ENCODE peak calls at places on chromosomes 11 and 22, in nine cellular contexts. M is adrenal gland, A is body of pancreas, D is H54, X is GM12891, N is sigmoid colon, T is testis, Z is erythroblast, C is heart left ventricle. B is an unnamed sample.

GRCh38 chr22:27060188-27060587 is 402.8 kb downstream of the MIAT start:
- DNase-seq in M (no peak), A (no peak), D (no peak), X (no peak), N (no peak), T (no peak), Z (no peak), C (no peak), B (no peak)

GRCh38 chr11:19101803-19102520 is 15.0 kb upstream of the ZDHHC13 start:
- DNase-seq in M (no peak), A (no peak), D (no peak), X (no peak), N (no peak), T (no peak), Z (no peak), C (no peak), B (no peak)

GRCh38 chr11:16454284-16454683 is 97.9 kb upstream of the SOX6 start:
- DNase-seq in M (no peak), A (no peak), D (no peak), X (no peak), N (no peak), T (no peak), Z (no peak), C (no peak), B (no peak)

GRCh38 chr22:36467042-36467810 is 14.2 kb downstream of the TXN2 start:
- DNase-seq in M (no peak), A (peak), D (peak), X (no peak), N (peak), T (no peak), Z (no peak), C (peak), B (no peak)

GRCh38 chr22:47064016-47064415 is 301.6 kb downstream of the TBC1D22A start:
- DNase-seq in M (no peak), A (no peak), D (no peak), X (no peak), N (no peak), T (no peak), Z (no peak), C (no peak), B (peak)

GRCh38 chr11:112355726-112356125 is 95.1 kb upstream of the PLET1 start:
- DNase-seq in M (peak), A (no peak), D (peak), X (peak), N (no peak), T (peak), Z (peak), C (peak), B (peak)

GRCh38 chr11:108197351-108197750 is 25.1 kb downstream of the NPAT start:
- DNase-seq in M (no peak), A (no peak), D (no peak), X (no peak), N (no peak), T (no peak), Z (no peak), C (no peak), B (no peak)

GRCh38 chr11:74953448-74953847 is 4.4 kb downstream of the SPCS2 start:
- DNase-seq in M (no peak), A (no peak), D (no peak), X (no peak), N (no peak), T (no peak), Z (no peak), C (no peak), B (no peak)

GRCh38 chr11:60900673-60901404 is 5.5 kb downstream of the PRPF19 start:
- DNase-seq in M (no peak), A (no peak), D (no peak), X (no peak), N (peak), T (peak), Z (no peak), C (no peak), B (no peak)

GRCh38 chr11:95042239-95042638 is 7.0 kb upstream of the KDM4F start:
- DNase-seq in M (no peak), A (no peak), D (no peak), X (no peak), N (no peak), T (no peak), Z (no peak), C (no peak), B (no peak)

GRCh38 chr22:43994006-43994405 is 30.1 kb upstream of the PARVB start:
- DNase-seq in M (no peak), A (no peak), D (no peak), X (no peak), N (peak), T (no peak), Z (no peak), C (no peak), B (no peak)

GRCh38 chr11:133531971-133532651 is at the start of gene OPCML:
- DNase-seq in M (no peak), A (no peak), D (no peak), X (no peak), N (no peak), T (no peak), Z (no peak), C (no peak), B (no peak)

GRCh38 chr11:78694152-78694551 is 119.5 kb upstream of the NARS2 start:
- DNase-seq in M (no peak), A (no peak), D (no peak), X (no peak), N (no peak), T (no peak), Z (no peak), C (no peak), B (no peak)

GRCh38 chr11:57476223-57476882 is 16.0 kb downstream of the RTN4RL2 start:
- DNase-seq in M (no peak), A (peak), D (no peak), X (no peak), N (no peak), T (peak), Z (peak), C (peak), B (peak)

GRCh38 chr11:76662656-76663460 is 7.7 kb downstream of the LRRC32 start:
- DNase-seq in M (peak), A (no peak), D (no peak), X (no peak), N (peak), T (no peak), Z (no peak), C (peak), B (no peak)

GRCh38 chr11:57800444-57801184 is 39.0 kb downstream of the CTNND1 start:
- DNase-seq in M (no peak), A (peak), D (peak), X (peak), N (no peak), T (no peak), Z (peak), C (no peak), B (no peak)

GRCh38 chr11:94142308-94143277 is 14.0 kb downstream of the PANX1 start:
- DNase-seq in M (no peak), A (no peak), D (no peak), X (no peak), N (no peak), T (no peak), Z (no peak), C (no peak), B (no peak)

GRCh38 chr11:133906746-133907145 is 50.0 kb downstream of the IGSF9B start:
- DNase-seq in M (no peak), A (no peak), D (no peak), X (no peak), N (peak), T (no peak), Z (no peak), C (no peak), B (no peak)

GRCh38 chr11:131662310-131662709 is 291.9 kb downstream of the NTM start:
- DNase-seq in M (no peak), A (no peak), D (no peak), X (no peak), N (no peak), T (no peak), Z (no peak), C (no peak), B (no peak)

GRCh38 chr11:75813622-75814039 is 1.4 kb upstream of the UVRAG start:
- DNase-seq in M (no peak), A (no peak), D (no peak), X (no peak), N (no peak), T (no peak), Z (peak), C (no peak), B (no peak)

GRCh38 chr22:27113211-27114030 is 456.0 kb downstream of the MIAT start:
- DNase-seq in M (peak), A (peak), D (peak), X (no peak), N (peak), T (peak), Z (peak), C (peak), B (peak)

GRCh38 chr11:36890280-36890679 is 292.2 kb upstream of the RAG2 start:
- DNase-seq in M (no peak), A (no peak), D (no peak), X (no peak), N (no peak), T (no peak), Z (no peak), C (no peak), B (no peak)

GRCh38 chr11:123357990-123358827 is 71.9 kb upstream of the GRAMD1B start:
- DNase-seq in M (peak), A (no peak), D (no peak), X (peak), N (no peak), T (peak), Z (no peak), C (peak), B (no peak)

GRCh38 chr11:58880166-58880565 is 35.7 kb upstream of the GLYATL2 start:
- DNase-seq in M (no peak), A (no peak), D (no peak), X (no peak), N (no peak), T (no peak), Z (no peak), C (no peak), B (no peak)

GRCh38 chr11:113690619-113691569 is 15.2 kb downstream of the TMPRSS5 start:
- DNase-seq in M (peak), A (peak), D (peak), X (no peak), N (no peak), T (peak), Z (peak), C (no peak), B (peak)

DNA sequence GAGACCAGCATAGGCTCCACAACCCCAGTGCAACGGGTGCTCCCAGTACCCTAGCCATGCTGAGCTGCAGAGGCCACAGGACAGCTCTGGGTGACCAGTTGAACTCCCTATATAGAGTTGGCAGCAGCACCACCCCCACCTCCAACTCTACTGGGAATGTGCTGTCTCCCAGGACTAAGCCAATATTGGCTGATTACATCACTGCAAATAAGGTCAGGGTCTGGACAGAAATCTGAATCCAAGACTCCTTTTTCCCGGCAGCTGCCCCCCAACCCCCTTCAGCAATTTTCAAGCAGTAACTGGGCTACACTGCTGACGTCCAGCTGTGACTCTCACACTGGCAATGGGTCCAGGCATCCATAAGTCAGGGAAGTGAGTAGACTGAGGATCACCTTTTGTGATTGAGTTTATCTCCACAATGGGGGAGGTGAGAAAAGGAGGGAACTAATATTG is at the start of gene HPX:
- DNase-seq in M (no peak), A (no peak), D (no peak), X (no peak), N (no peak), T (no peak), Z (no peak), C (no peak), B (no peak)
- TF ChIP-seq POLR2A in M (no peak), A (no peak), D (no peak), X (no peak), N (no peak), T (no peak), Z (no peak), C (no peak), B (no peak)

GRCh38 chr11:129815596-129816461 is at the start of gene TMEM45B:
- DNase-seq in M (no peak), A (peak), D (no peak), X (no peak), N (no peak), T (no peak), Z (no peak), C (no peak), B (peak)
- TF ChIP-seq POLR2A in M (no peak), A (peak), D (no peak), X (no peak), N (no peak), T (no peak), Z (no peak), C (no peak), B (no peak)

GRCh38 chr22:38872831-38873248 is 824 bp upstream of the CBX6 start:
- DNase-seq in M (peak), A (peak), D (peak), X (no peak), N (peak), T (peak), Z (peak), C (peak), B (peak)
- TF ChIP-seq POLR2A in M (peak), A (peak), D (no peak), X (no peak), N (no peak), T (no peak), Z (no peak), C (peak), B (no peak)

GRCh38 chr11:73398132-73398526 is 21.9 kb downstream of the RELT start:
- DNase-seq in M (no peak), A (no peak), D (no peak), X (no peak), N (no peak), T (no peak), Z (no peak), C (no peak), B (no peak)
- TF ChIP-seq POLR2A in M (no peak), A (no peak), D (no peak), X (no peak), N (no peak), T (no peak), Z (no peak), C (no peak), B (no peak)

GRCh38 chr22:31749636-31750364 is at the start of gene PRR14L:
- DNase-seq in M (peak), A (peak), D (peak), X (peak), N (peak), T (peak), Z (peak), C (peak), B (peak)
- TF ChIP-seq POLR2A in M (peak), A (peak), D (peak), X (peak), N (peak), T (peak), Z (peak), C (peak), B (no peak)

DNA sequence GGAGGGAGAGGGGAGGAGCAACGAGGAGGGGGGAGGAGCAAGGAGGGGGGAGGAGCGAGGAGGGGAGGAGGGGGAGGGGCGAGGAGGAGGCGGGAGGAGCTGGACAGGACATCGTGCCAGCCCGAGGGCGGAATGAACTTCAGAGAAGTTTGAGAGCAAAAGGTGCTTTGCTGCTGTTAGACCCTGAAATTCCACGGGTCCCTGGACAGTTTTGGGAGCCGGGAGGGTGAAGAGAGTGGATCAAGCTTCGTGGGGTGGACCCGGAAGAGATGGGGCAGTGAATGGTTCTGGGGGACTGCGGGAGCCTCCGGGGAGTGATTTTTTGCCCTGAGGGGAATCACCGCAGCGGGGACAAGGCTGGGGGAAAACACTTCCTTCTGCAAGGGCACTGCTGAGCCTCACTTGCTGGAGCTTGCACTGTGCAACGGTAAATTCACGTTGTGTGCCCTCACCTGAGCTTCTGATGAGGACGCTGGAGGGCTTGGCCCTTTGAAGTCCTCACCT is 10.7 kb upstream of the NLRP6 start:
- DNase-seq in M (no peak), A (no peak), D (no peak), X (no peak), N (peak), T (no peak), Z (peak), C (peak), B (peak)
- TF ChIP-seq POLR2A in M (no peak), A (peak), D (no peak), X (peak), N (no peak), T (no peak), Z (peak), C (no peak), B (no peak)

GRCh38 chr11:1883342-1884122 is 8.2 kb downstream of the PRR33 start:
- DNase-seq in M (peak), A (no peak), D (no peak), X (no peak), N (no peak), T (no peak), Z (no peak), C (no peak), B (no peak)

GRCh38 chr11:1884123-1884415 is 7.6 kb downstream of the PRR33 start:
- DNase-seq in M (no peak), A (no peak), D (no peak), X (no peak), N (no peak), T (no peak), Z (no peak), C (no peak), B (no peak)

GRCh38 chr11:1881442-1882264 is 10.0 kb downstream of the PRR33 start:
- DNase-seq in M (peak), A (peak), D (no peak), X (peak), N (peak), T (no peak), Z (no peak), C (peak), B (no peak)

GRCh38 chr11:1880746-1881441 is 10.8 kb downstream of the PRR33 start:
- DNase-seq in M (no peak), A (no peak), D (no peak), X (peak), N (peak), T (no peak), Z (no peak), C (no peak), B (no peak)

GRCh38 chr11:1882265-1883238 is 9.1 kb downstream of the PRR33 start:
- DNase-seq in M (peak), A (peak), D (peak), X (peak), N (peak), T (peak), Z (peak), C (peak), B (peak)
- TF ChIP-seq POLR2A in M (no peak), A (no peak), D (no peak), X (no peak), N (no peak), T (no peak), Z (no peak), C (no peak), B (no peak)

GRCh38 chr11:12165237-12165875 is 55.0 kb downstream of the MICAL2 start:
- DNase-seq in M (no peak), A (no peak), D (no peak), X (no peak), N (no peak), T (no peak), Z (no peak), C (no peak), B (no peak)

GRCh38 chr11:12163181-12163841 is 52.9 kb downstream of the MICAL2 start:
- DNase-seq in M (no peak), A (no peak), D (peak), X (no peak), N (peak), T (no peak), Z (no peak), C (peak), B (no peak)

GRCh38 chr11:12162652-12163051 is 52.3 kb downstream of the MICAL2 start:
- DNase-seq in M (no peak), A (no peak), D (no peak), X (no peak), N (no peak), T (no peak), Z (no peak), C (no peak), B (no peak)

GRCh38 chr11:12166299-12167092 is 56.1 kb downstream of the MICAL2 start:
- DNase-seq in M (no peak), A (no peak), D (no peak), X (no peak), N (no peak), T (no peak), Z (no peak), C (no peak), B (no peak)

GRCh38 chr11:12164061-12165014 is 53.9 kb downstream of the MICAL2 start:
- DNase-seq in M (no peak), A (no peak), D (peak), X (no peak), N (peak), T (peak), Z (no peak), C (no peak), B (no peak)
- TF ChIP-seq POLR2A in M (no peak), A (no peak), D (no peak), X (no peak), N (no peak), T (no peak), Z (no peak), C (no peak), B (no peak)

GRCh38 chr11:117226388-117227385 is 5.2 kb downstream of the PCSK7 start:
- DNase-seq in M (peak), A (peak), D (peak), X (peak), N (peak), T (peak), Z (peak), C (peak), B (peak)

GRCh38 chr11:117221775-117222517 is 9.9 kb downstream of the PCSK7 start:
- DNase-seq in M (no peak), A (peak), D (no peak), X (no peak), N (peak), T (peak), Z (no peak), C (peak), B (peak)

GRCh38 chr11:117225553-117226170 is 6.2 kb downstream of the PCSK7 start:
- DNase-seq in M (no peak), A (no peak), D (no peak), X (no peak), N (peak), T (peak), Z (no peak), C (no peak), B (no peak)

GRCh38 chr11:117222991-117223740 is 8.7 kb downstream of the PCSK7 start:
- DNase-seq in M (no peak), A (no peak), D (no peak), X (no peak), N (peak), T (no peak), Z (no peak), C (no peak), B (no peak)

DNA sequence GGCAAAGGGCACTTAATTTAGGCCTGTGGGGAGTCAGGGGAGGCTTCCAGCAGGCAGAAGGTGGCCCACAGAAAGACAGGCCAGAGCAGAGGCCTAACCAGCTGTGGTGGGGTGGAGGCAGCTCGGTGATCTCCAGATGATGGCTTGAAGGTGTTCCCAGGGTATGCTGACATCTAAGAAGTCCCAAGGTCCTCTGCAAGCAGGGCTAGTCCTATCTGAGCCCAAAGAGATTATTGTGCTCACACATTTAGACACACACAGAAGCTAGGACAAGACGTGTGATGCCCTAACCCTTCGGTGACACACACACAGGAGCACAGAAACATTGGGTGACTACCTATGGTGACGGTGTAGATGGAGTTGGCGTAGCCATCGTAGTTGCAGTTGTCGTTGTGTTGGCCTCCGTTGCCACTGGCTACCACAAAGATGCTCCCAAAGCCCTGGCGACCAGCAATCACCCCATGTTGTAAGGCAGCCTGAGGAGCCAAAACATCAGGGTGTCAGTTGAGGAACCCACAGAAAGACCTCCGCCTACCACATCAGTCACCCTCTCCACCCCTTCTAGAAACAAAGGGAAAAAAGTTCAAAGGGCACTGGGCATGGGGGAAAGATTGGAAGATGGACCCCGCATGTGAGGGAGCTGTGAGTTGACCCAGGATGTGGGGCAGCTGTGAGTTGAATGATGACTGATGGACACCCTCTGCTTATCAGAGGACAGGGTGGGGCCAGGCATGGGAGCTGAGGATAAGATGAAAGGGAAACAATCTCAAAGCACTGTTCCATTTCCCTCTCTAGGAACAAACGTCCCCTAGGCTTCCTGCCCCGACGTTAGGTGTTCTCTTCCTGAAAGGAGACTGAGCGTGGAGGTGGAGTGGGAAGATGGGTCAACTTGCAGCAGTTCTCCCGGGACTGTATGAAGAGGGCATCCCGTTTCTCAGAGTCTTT is 7.9 kb downstream of the PCSK7 start:
- DNase-seq in M (no peak), A (no peak), D (no peak), X (no peak), N (peak), T (no peak), Z (peak), C (no peak), B (no peak)
- TF ChIP-seq POLR2A in M (no peak), A (no peak), D (no peak), X (no peak), N (no peak), T (no peak), Z (peak), C (no peak), B (no peak)

B was measured in stomach.